ENCODE peak calls at places on chromosome 14, in nine cellular contexts. A, Z, R, S, T, I, E, C and K are unnamed samples. For H3K4me1, the result is how much of the 10 kb centered on the place peaks cover.

GRCh38 chr14:65334765-65335411 is 77.6 kb upstream of the FUT8 start:
- DNase-seq in A (no peak), Z (no peak), R (peak), S (no peak), T (no peak), I (no peak), E (no peak), C (peak), K (no peak)

GRCh38 chr14:22561661-22562579 is 27.1 kb downstream of the DAD1 start:
- DNase-seq in A (no peak), Z (peak), R (no peak), S (no peak), T (no peak), I (no peak), E (no peak), C (peak), K (no peak)

GRCh38 chr14:98120831-98121464 is 1151.0 kb downstream of the BCL11B start:
- DNase-seq in A (no peak), Z (no peak), R (no peak), S (no peak), T (no peak), I (no peak), E (peak), C (no peak), K (no peak)

GRCh38 chr14:25049559-25050493 is at the start of gene STXBP6:
- DNase-seq in A (peak), Z (no peak), R (peak), S (peak), T (peak), I (peak), E (peak), C (peak), K (no peak)

GRCh38 chr14:38042356-38042755 is 165.3 kb upstream of the SSTR1 start:
- DNase-seq in A (peak), Z (no peak), R (peak), S (peak), T (peak), I (no peak), E (no peak), C (no peak), K (no peak)

GRCh38 chr14:53696217-53696965 is 260.2 kb downstream of the BMP4 start:
- DNase-seq in A (peak), Z (no peak), R (peak), S (peak), T (no peak), I (no peak), E (peak), C (no peak), K (no peak)

GRCh38 chr14:89407856-89408255 is 9.2 kb downstream of the FOXN3 start:
- DNase-seq in A (no peak), Z (no peak), R (no peak), S (peak), T (peak), I (no peak), E (no peak), C (no peak), K (no peak)

GRCh38 chr14:31205681-31206535 is 1.7 kb downstream of the HECTD1 start:
- DNase-seq in A (peak), Z (no peak), R (no peak), S (peak), T (peak), I (no peak), E (peak), C (peak), K (no peak)

GRCh38 chr14:59464651-59465569 is at the start of gene GPR135:
- DNase-seq in A (no peak), Z (peak), R (no peak), S (peak), T (peak), I (peak), E (peak), C (peak), K (no peak)

GRCh38 chr14:75806247-75806876 is 145.3 kb downstream of the TTLL5 start:
- DNase-seq in A (no peak), Z (no peak), R (no peak), S (no peak), T (no peak), I (no peak), E (no peak), C (peak), K (no peak)

GRCh38 chr14:94598816-94599655 is 13.2 kb upstream of the SERPINA3 start:
- DNase-seq in A (peak), Z (no peak), R (peak), S (peak), T (peak), I (no peak), E (peak), C (peak), K (no peak)

GRCh38 chr14:80930836-80931389 is 10.6 kb downstream of the CEP128 start:
- DNase-seq in A (peak), Z (peak), R (no peak), S (peak), T (peak), I (no peak), E (peak), C (peak), K (no peak)

GRCh38 chr14:103868242-103868897 is 21.0 kb upstream of the PPP1R13B start:
- DNase-seq in A (no peak), Z (no peak), R (no peak), S (no peak), T (no peak), I (no peak), E (peak), C (no peak), K (no peak)

GRCh38 chr14:39381366-39381765 is 50.9 kb downstream of the FBXO33 start:
- DNase-seq in A (no peak), Z (no peak), R (no peak), S (no peak), T (no peak), I (no peak), E (no peak), C (no peak), K (no peak)

GRCh38 chr14:76330411-76331327 is 45.3 kb upstream of the ESRRB start:
- DNase-seq in A (no peak), Z (no peak), R (no peak), S (no peak), T (no peak), I (no peak), E (no peak), C (no peak), K (no peak)

GRCh38 chr14:98809792-98810191 is 462.2 kb downstream of the BCL11B start:
- DNase-seq in A (no peak), Z (no peak), R (no peak), S (no peak), T (no peak), I (no peak), E (no peak), C (no peak), K (no peak)

GRCh38 chr14:21087294-21088091 is 11.0 kb downstream of the ZNF219 start:
- DNase-seq in A (peak), Z (peak), R (no peak), S (peak), T (peak), I (peak), E (peak), C (peak), K (no peak)

GRCh38 chr14:61469771-61470170 is 148.4 kb downstream of the PRKCH start:
- DNase-seq in A (no peak), Z (no peak), R (no peak), S (no peak), T (no peak), I (no peak), E (no peak), C (no peak), K (no peak)

GRCh38 chr14:99026471-99026870 is 245.5 kb downstream of the BCL11B start:
- DNase-seq in A (peak), Z (no peak), R (no peak), S (no peak), T (no peak), I (no peak), E (peak), C (no peak), K (no peak)

GRCh38 chr14:84493779-84494178 is 1036.2 kb upstream of the FLRT2 start:
- DNase-seq in A (no peak), Z (no peak), R (no peak), S (no peak), T (no peak), I (no peak), E (no peak), C (no peak), K (no peak)

GRCh38 chr14:100085451-100085850 is 20.2 kb downstream of the EVL start:
- DNase-seq in A (no peak), Z (no peak), R (no peak), S (no peak), T (no peak), I (no peak), E (no peak), C (no peak), K (no peak)
- H3K4me1 ChIP-seq in A (under half), Z (half or more), R (under half), S (under half), T (under half), I (under half), E (under half), C (under half), K (under half)

GRCh38 chr14:92516966-92517350 is 3.4 kb downstream of the RIN3 start:
- DNase-seq in A (no peak), Z (no peak), R (no peak), S (no peak), T (no peak), I (no peak), E (no peak), C (no peak), K (no peak)
- H3K4me1 ChIP-seq in A (under half), Z (under half), R (under half), S (under half), T (under half), I (under half), E (under half), C (under half), K (under half)

DNA sequence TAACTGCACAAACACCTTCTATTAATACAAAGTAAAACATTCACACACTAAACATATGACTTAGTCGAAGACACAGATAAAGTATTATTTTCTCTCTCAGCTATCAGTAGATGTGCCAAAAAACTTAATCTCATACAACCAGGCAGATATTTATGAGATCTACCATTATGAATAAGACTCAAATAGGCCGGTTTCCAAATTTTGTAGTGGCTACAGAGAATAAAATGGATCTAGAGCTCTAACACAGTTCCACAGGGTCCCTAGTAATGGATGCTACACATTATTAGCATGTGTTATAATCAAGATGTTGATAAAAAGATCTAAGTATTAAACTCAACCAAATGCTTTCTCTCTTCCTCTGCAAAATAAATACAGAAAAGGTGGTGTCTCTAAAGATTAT is 10.4 kb downstream of the SAV1 start:
- DNase-seq in A (no peak), Z (no peak), R (no peak), S (no peak), T (peak), I (no peak), E (no peak), C (no peak), K (no peak)
- H3K4me1 ChIP-seq in A (under half), Z (under half), R (under half), S (under half), T (under half), I (under half), E (under half), C (under half), K (under half)

DNA sequence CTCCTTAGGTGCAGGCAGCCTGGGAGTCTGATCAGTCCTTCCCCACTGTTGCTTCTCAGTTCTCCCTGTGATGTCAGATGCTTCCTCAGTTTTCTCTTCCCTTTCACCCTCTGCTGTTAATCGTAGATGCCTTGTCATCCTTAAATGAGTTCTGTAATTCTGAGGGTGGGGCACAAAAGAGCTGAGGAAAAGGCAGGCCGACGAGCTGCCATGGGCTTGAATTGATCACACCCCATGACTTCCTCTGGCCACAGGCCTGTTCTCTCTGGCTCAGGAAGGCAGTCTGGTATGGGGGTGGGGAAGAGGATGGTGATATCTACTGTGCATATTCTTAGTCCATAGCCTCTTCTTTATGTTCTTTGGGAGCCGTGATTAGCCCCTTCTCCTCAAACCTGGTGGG is 5.2 kb upstream of the AP1G2 start:
- DNase-seq in A (no peak), Z (no peak), R (no peak), S (no peak), T (no peak), I (no peak), E (no peak), C (no peak), K (no peak)
- H3K4me1 ChIP-seq in A (under half), Z (under half), R (under half), S (under half), T (under half), I (under half), E (under half), C (under half), K (under half)

DNA sequence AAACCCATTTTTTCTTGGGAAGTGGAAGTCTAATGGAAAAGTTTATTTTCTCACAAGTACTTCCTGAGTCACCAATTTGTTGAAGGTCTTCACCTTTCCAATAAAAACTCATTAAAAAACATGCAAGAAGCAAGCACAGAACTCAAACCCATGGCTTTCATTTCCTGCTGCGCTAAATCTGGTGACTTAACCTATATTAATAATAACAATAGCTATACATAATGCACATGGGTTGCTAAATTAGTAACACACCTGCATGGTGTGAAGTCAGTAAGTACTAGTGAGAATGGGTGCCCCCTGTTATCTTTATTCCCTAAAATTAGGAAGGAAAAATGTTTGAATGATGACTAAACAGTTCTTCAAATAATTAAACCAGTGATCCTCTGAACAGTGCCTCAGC is 52.3 kb downstream of the PPP2R5C start:
- DNase-seq in A (no peak), Z (no peak), R (no peak), S (no peak), T (peak), I (no peak), E (no peak), C (no peak), K (no peak)
- H3K4me1 ChIP-seq in A (under half), Z (half or more), R (under half), S (under half), T (under half), I (under half), E (under half), C (under half), K (under half)